ENCODE peak calls at places on chromosome 6, in nine cellular contexts. One of them, this sample, is unnamed.

GRCh38 chr6:12490904-12491571 is 200.9 kb downstream of the EDN1 start:
- ATAC-seq in activated naive CD8-positive, alpha-beta T cell treated with anti-CD3 and anti-CD28 coated beads, Interleukin-2, amount 50 U/mL, for 24 hours: peak
- ATAC-seq in CD4-positive, alpha-beta T cell: no peak
- ATAC-seq in Right ventricle myocardium superior: no peak
- ATAC-seq in body of pancreas: no peak
- ATAC-seq in HCT116: no peak
- ATAC-seq in activated naive CD4-positive, alpha-beta T cell treated with anti-CD3 and anti-CD28 coated beads, Interleukin-2, amount 50 U/mL, for 72 hours: peak
- ATAC-seq in aorta: peak
- ATAC-seq in lower lobe of right lung: no peak
- ATAC-seq in this sample: peak

GRCh38 chr6:4413073-4413472 is 277.7 kb upstream of the ECI2 start:
- ATAC-seq in activated naive CD8-positive, alpha-beta T cell treated with anti-CD3 and anti-CD28 coated beads, Interleukin-2, amount 50 U/mL, for 24 hours: no peak
- ATAC-seq in CD4-positive, alpha-beta T cell: no peak
- ATAC-seq in Right ventricle myocardium superior: peak
- ATAC-seq in body of pancreas: no peak
- ATAC-seq in HCT116: no peak
- ATAC-seq in activated naive CD4-positive, alpha-beta T cell treated with anti-CD3 and anti-CD28 coated beads, Interleukin-2, amount 50 U/mL, for 72 hours: no peak
- ATAC-seq in aorta: no peak
- ATAC-seq in lower lobe of right lung: no peak
- ATAC-seq in this sample: no peak

GRCh38 chr6:106731144-106731842 is 101.9 kb downstream of the QRSL1 start:
- ATAC-seq in activated naive CD8-positive, alpha-beta T cell treated with anti-CD3 and anti-CD28 coated beads, Interleukin-2, amount 50 U/mL, for 24 hours: no peak
- ATAC-seq in CD4-positive, alpha-beta T cell: no peak
- ATAC-seq in Right ventricle myocardium superior: peak
- ATAC-seq in body of pancreas: peak
- ATAC-seq in HCT116: no peak
- ATAC-seq in activated naive CD4-positive, alpha-beta T cell treated with anti-CD3 and anti-CD28 coated beads, Interleukin-2, amount 50 U/mL, for 72 hours: no peak
- ATAC-seq in aorta: no peak
- ATAC-seq in lower lobe of right lung: peak
- ATAC-seq in this sample: no peak

GRCh38 chr6:55822005-55822404 is 53.4 kb downstream of the BMP5 start:
- ATAC-seq in activated naive CD8-positive, alpha-beta T cell treated with anti-CD3 and anti-CD28 coated beads, Interleukin-2, amount 50 U/mL, for 24 hours: no peak
- ATAC-seq in CD4-positive, alpha-beta T cell: no peak
- ATAC-seq in Right ventricle myocardium superior: no peak
- ATAC-seq in body of pancreas: no peak
- ATAC-seq in HCT116: no peak
- ATAC-seq in activated naive CD4-positive, alpha-beta T cell treated with anti-CD3 and anti-CD28 coated beads, Interleukin-2, amount 50 U/mL, for 72 hours: no peak
- ATAC-seq in aorta: no peak
- ATAC-seq in lower lobe of right lung: no peak
- ATAC-seq in this sample: no peak

GRCh38 chr6:16146527-16146955 is 17.7 kb downstream of the MYLIP start:
- ATAC-seq in activated naive CD8-positive, alpha-beta T cell treated with anti-CD3 and anti-CD28 coated beads, Interleukin-2, amount 50 U/mL, for 24 hours: no peak
- ATAC-seq in CD4-positive, alpha-beta T cell: no peak
- ATAC-seq in Right ventricle myocardium superior: no peak
- ATAC-seq in body of pancreas: peak
- ATAC-seq in HCT116: no peak
- ATAC-seq in activated naive CD4-positive, alpha-beta T cell treated with anti-CD3 and anti-CD28 coated beads, Interleukin-2, amount 50 U/mL, for 72 hours: no peak
- ATAC-seq in aorta: no peak
- ATAC-seq in lower lobe of right lung: no peak
- ATAC-seq in this sample: no peak

GRCh38 chr6:136160255-136160654 is 89.9 kb downstream of the MTFR2 start:
- ATAC-seq in activated naive CD8-positive, alpha-beta T cell treated with anti-CD3 and anti-CD28 coated beads, Interleukin-2, amount 50 U/mL, for 24 hours: peak
- ATAC-seq in CD4-positive, alpha-beta T cell: no peak
- ATAC-seq in Right ventricle myocardium superior: no peak
- ATAC-seq in body of pancreas: no peak
- ATAC-seq in HCT116: no peak
- ATAC-seq in activated naive CD4-positive, alpha-beta T cell treated with anti-CD3 and anti-CD28 coated beads, Interleukin-2, amount 50 U/mL, for 72 hours: no peak
- ATAC-seq in aorta: no peak
- ATAC-seq in lower lobe of right lung: no peak
- ATAC-seq in this sample: no peak

GRCh38 chr6:15248451-15249370 is 2.8 kb downstream of the JARID2 start:
- ATAC-seq in activated naive CD8-positive, alpha-beta T cell treated with anti-CD3 and anti-CD28 coated beads, Interleukin-2, amount 50 U/mL, for 24 hours: peak
- ATAC-seq in CD4-positive, alpha-beta T cell: peak
- ATAC-seq in Right ventricle myocardium superior: peak
- ATAC-seq in body of pancreas: peak
- ATAC-seq in HCT116: peak
- ATAC-seq in activated naive CD4-positive, alpha-beta T cell treated with anti-CD3 and anti-CD28 coated beads, Interleukin-2, amount 50 U/mL, for 72 hours: peak
- ATAC-seq in aorta: peak
- ATAC-seq in lower lobe of right lung: peak
- ATAC-seq in this sample: peak

GRCh38 chr6:73728548-73729205 is 32.7 kb downstream of the CD109 start:
- ATAC-seq in activated naive CD8-positive, alpha-beta T cell treated with anti-CD3 and anti-CD28 coated beads, Interleukin-2, amount 50 U/mL, for 24 hours: peak
- ATAC-seq in CD4-positive, alpha-beta T cell: no peak
- ATAC-seq in Right ventricle myocardium superior: no peak
- ATAC-seq in body of pancreas: no peak
- ATAC-seq in HCT116: no peak
- ATAC-seq in activated naive CD4-positive, alpha-beta T cell treated with anti-CD3 and anti-CD28 coated beads, Interleukin-2, amount 50 U/mL, for 72 hours: peak
- ATAC-seq in aorta: no peak
- ATAC-seq in lower lobe of right lung: no peak
- ATAC-seq in this sample: no peak

GRCh38 chr6:116165596-116165995 is 39.7 kb upstream of the COL10A1 start:
- ATAC-seq in activated naive CD8-positive, alpha-beta T cell treated with anti-CD3 and anti-CD28 coated beads, Interleukin-2, amount 50 U/mL, for 24 hours: no peak
- ATAC-seq in CD4-positive, alpha-beta T cell: no peak
- ATAC-seq in Right ventricle myocardium superior: no peak
- ATAC-seq in body of pancreas: no peak
- ATAC-seq in HCT116: no peak
- ATAC-seq in activated naive CD4-positive, alpha-beta T cell treated with anti-CD3 and anti-CD28 coated beads, Interleukin-2, amount 50 U/mL, for 72 hours: no peak
- ATAC-seq in aorta: no peak
- ATAC-seq in lower lobe of right lung: no peak
- ATAC-seq in this sample: no peak

GRCh38 chr6:16511723-16512584 is 249.3 kb downstream of the ATXN1 start:
- ATAC-seq in activated naive CD8-positive, alpha-beta T cell treated with anti-CD3 and anti-CD28 coated beads, Interleukin-2, amount 50 U/mL, for 24 hours: peak
- ATAC-seq in CD4-positive, alpha-beta T cell: peak
- ATAC-seq in Right ventricle myocardium superior: no peak
- ATAC-seq in body of pancreas: peak
- ATAC-seq in HCT116: peak
- ATAC-seq in activated naive CD4-positive, alpha-beta T cell treated with anti-CD3 and anti-CD28 coated beads, Interleukin-2, amount 50 U/mL, for 72 hours: peak
- ATAC-seq in aorta: no peak
- ATAC-seq in lower lobe of right lung: no peak
- ATAC-seq in this sample: no peak

GRCh38 chr6:131782764-131783163 is 25.1 kb upstream of the ENPP1 start:
- ATAC-seq in activated naive CD8-positive, alpha-beta T cell treated with anti-CD3 and anti-CD28 coated beads, Interleukin-2, amount 50 U/mL, for 24 hours: peak
- ATAC-seq in CD4-positive, alpha-beta T cell: no peak
- ATAC-seq in Right ventricle myocardium superior: no peak
- ATAC-seq in body of pancreas: peak
- ATAC-seq in HCT116: peak
- ATAC-seq in activated naive CD4-positive, alpha-beta T cell treated with anti-CD3 and anti-CD28 coated beads, Interleukin-2, amount 50 U/mL, for 72 hours: no peak
- ATAC-seq in aorta: no peak
- ATAC-seq in lower lobe of right lung: no peak
- ATAC-seq in this sample: no peak